ENCODE peak calls at places on chromosome 22, in five cellular contexts. One of them, this sample, is unnamed.

GRCh38 chr22:17563936-17564391 is 666 bp downstream of the SLC25A18 start:
- DNase-seq in K562: no peak
- DNase-seq in psoas muscle: peak; percentile 39
- DNase-seq in MG63: peak; percentile 3
- DNase-seq in naive thymus-derived CD8-positive, alpha-beta T cell: no peak
- DNase-seq in this sample: peak; percentile 59

GRCh38 chr22:50672471-50673230 is at the start of gene SHANK3:
- DNase-seq in K562: peak; percentile 13
- DNase-seq in psoas muscle: peak; percentile 66
- DNase-seq in MG63: no peak
- DNase-seq in naive thymus-derived CD8-positive, alpha-beta T cell: no peak
- DNase-seq in this sample: no peak

GRCh38 chr22:48843640-48844039 is 984.0 kb downstream of the BRD1 start:
- DNase-seq in K562: no peak
- DNase-seq in psoas muscle: no peak
- DNase-seq in MG63: no peak
- DNase-seq in naive thymus-derived CD8-positive, alpha-beta T cell: no peak
- DNase-seq in this sample: peak; percentile 46

GRCh38 chr22:23072035-23072910 is 2.0 kb downstream of the GNAZ start:
- DNase-seq in K562: no peak
- DNase-seq in psoas muscle: peak; percentile 4
- DNase-seq in MG63: no peak
- DNase-seq in naive thymus-derived CD8-positive, alpha-beta T cell: no peak
- DNase-seq in this sample: no peak

GRCh38 chr22:39665229-39665628 is 94.7 kb downstream of the CACNA1I start:
- DNase-seq in K562: no peak
- DNase-seq in psoas muscle: no peak
- DNase-seq in MG63: peak; percentile 50
- DNase-seq in naive thymus-derived CD8-positive, alpha-beta T cell: no peak
- DNase-seq in this sample: no peak

GRCh38 chr22:37636186-37636948 is 3.1 kb upstream of the SH3BP1 start:
- DNase-seq in K562: no peak
- DNase-seq in psoas muscle: no peak
- DNase-seq in MG63: peak; percentile 65
- DNase-seq in naive thymus-derived CD8-positive, alpha-beta T cell: no peak
- DNase-seq in this sample: peak; percentile 34

GRCh38 chr22:25437414-25438160 is 126.9 kb upstream of the GRK3 start:
- DNase-seq in K562: no peak
- DNase-seq in psoas muscle: no peak
- DNase-seq in MG63: no peak
- DNase-seq in naive thymus-derived CD8-positive, alpha-beta T cell: no peak
- DNase-seq in this sample: no peak

GRCh38 chr22:39478461-39478860 is 21.6 kb downstream of the MGAT3 start:
- DNase-seq in K562: peak; percentile 32
- DNase-seq in psoas muscle: no peak
- DNase-seq in MG63: no peak
- DNase-seq in naive thymus-derived CD8-positive, alpha-beta T cell: peak; percentile 24
- DNase-seq in this sample: no peak

GRCh38 chr22:45787770-45788169 is 116.1 kb downstream of the ATXN10 start:
- DNase-seq in K562: no peak
- DNase-seq in psoas muscle: no peak
- DNase-seq in MG63: no peak
- DNase-seq in naive thymus-derived CD8-positive, alpha-beta T cell: no peak
- DNase-seq in this sample: no peak

GRCh38 chr22:23070418-23071162 is at the start of gene GNAZ:
- DNase-seq in K562: no peak
- DNase-seq in psoas muscle: peak; percentile 36
- DNase-seq in MG63: peak; percentile 44
- DNase-seq in naive thymus-derived CD8-positive, alpha-beta T cell: peak; percentile 20
- DNase-seq in this sample: peak; percentile 70

GRCh38 chr22:47534150-47535133 is 772.0 kb downstream of the TBC1D22A start:
- DNase-seq in K562: no peak
- DNase-seq in psoas muscle: no peak
- DNase-seq in MG63: no peak
- DNase-seq in naive thymus-derived CD8-positive, alpha-beta T cell: no peak
- DNase-seq in this sample: no peak

GRCh38 chr22:32706149-32706548 is 95.4 kb upstream of the TIMP3 start:
- DNase-seq in K562: no peak
- DNase-seq in psoas muscle: no peak
- DNase-seq in MG63: no peak
- DNase-seq in naive thymus-derived CD8-positive, alpha-beta T cell: no peak
- DNase-seq in this sample: no peak

GRCh38 chr22:48745842-48746788 is 1081.6 kb downstream of the BRD1 start:
- DNase-seq in K562: no peak
- DNase-seq in psoas muscle: no peak
- DNase-seq in MG63: no peak
- DNase-seq in naive thymus-derived CD8-positive, alpha-beta T cell: no peak
- DNase-seq in this sample: no peak

GRCh38 chr22:45103756-45104155 is 60.0 kb upstream of the NUP50 start:
- DNase-seq in K562: no peak
- DNase-seq in psoas muscle: no peak
- DNase-seq in MG63: no peak
- DNase-seq in naive thymus-derived CD8-positive, alpha-beta T cell: no peak
- DNase-seq in this sample: no peak

GRCh38 chr22:21865041-21865440 is 2.4 kb downstream of the MAPK1 start:
- DNase-seq in K562: no peak
- DNase-seq in psoas muscle: peak; percentile 49
- DNase-seq in MG63: peak; percentile 64
- DNase-seq in naive thymus-derived CD8-positive, alpha-beta T cell: no peak
- DNase-seq in this sample: peak; percentile 39

GRCh38 chr22:46547883-46548244 is 10.4 kb upstream of the CELSR1 start:
- DNase-seq in K562: no peak
- DNase-seq in psoas muscle: peak; percentile 78
- DNase-seq in MG63: peak; percentile 90
- DNase-seq in naive thymus-derived CD8-positive, alpha-beta T cell: no peak
- DNase-seq in this sample: no peak

GRCh38 chr22:22721681-22722309 is 77.4 kb downstream of the GGTLC2 start:
- DNase-seq in K562: peak; percentile 57
- DNase-seq in psoas muscle: no peak
- DNase-seq in MG63: peak; percentile 72
- DNase-seq in naive thymus-derived CD8-positive, alpha-beta T cell: peak; percentile 6
- DNase-seq in this sample: no peak

GRCh38 chr22:27348634-27349033 is 452.9 kb downstream of the MN1 start:
- DNase-seq in K562: no peak
- DNase-seq in psoas muscle: no peak
- DNase-seq in MG63: no peak
- DNase-seq in naive thymus-derived CD8-positive, alpha-beta T cell: no peak
- DNase-seq in this sample: no peak

GRCh38 chr22:27621671-27622070 is 179.9 kb downstream of the MN1 start:
- DNase-seq in K562: no peak
- DNase-seq in psoas muscle: no peak
- DNase-seq in MG63: no peak
- DNase-seq in naive thymus-derived CD8-positive, alpha-beta T cell: no peak
- DNase-seq in this sample: no peak

GRCh38 chr22:20741634-20742581 is 32.0 kb upstream of the SERPIND1 start:
- DNase-seq in K562: peak; percentile 90
- DNase-seq in psoas muscle: no peak
- DNase-seq in MG63: no peak
- DNase-seq in naive thymus-derived CD8-positive, alpha-beta T cell: peak; percentile 48
- DNase-seq in this sample: peak; percentile 22

GRCh38 chr22:21984793-21985192 is 2.2 kb upstream of the TOP3B start:
- DNase-seq in K562: peak; percentile 92
- DNase-seq in psoas muscle: no peak
- DNase-seq in MG63: peak; percentile 27
- DNase-seq in naive thymus-derived CD8-positive, alpha-beta T cell: no peak
- DNase-seq in this sample: peak; percentile 15

GRCh38 chr22:27101288-27101687 is 443.9 kb downstream of the MIAT start:
- DNase-seq in K562: no peak
- DNase-seq in psoas muscle: no peak
- DNase-seq in MG63: no peak
- DNase-seq in naive thymus-derived CD8-positive, alpha-beta T cell: no peak
- DNase-seq in this sample: no peak

GRCh38 chr22:20429254-20430100 is 8.1 kb downstream of the SCARF2 start:
- DNase-seq in K562: peak; percentile 100
- DNase-seq in psoas muscle: no peak
- DNase-seq in MG63: no peak
- DNase-seq in naive thymus-derived CD8-positive, alpha-beta T cell: peak; percentile 75
- DNase-seq in this sample: peak; percentile 70

GRCh38 chr22:46165975-46166374 is 15.6 kb downstream of the PPARA start:
- DNase-seq in K562: peak; percentile 51
- DNase-seq in psoas muscle: no peak
- DNase-seq in MG63: no peak
- DNase-seq in naive thymus-derived CD8-positive, alpha-beta T cell: no peak
- DNase-seq in this sample: peak; percentile 23

GRCh38 chr22:25039255-25039654 is 86.7 kb downstream of the KIAA1671 start:
- DNase-seq in K562: no peak
- DNase-seq in psoas muscle: no peak
- DNase-seq in MG63: no peak
- DNase-seq in naive thymus-derived CD8-positive, alpha-beta T cell: no peak
- DNase-seq in this sample: no peak

GRCh38 chr22:36369922-36370781 is 17.6 kb downstream of the MYH9 start:
- DNase-seq in K562: peak; percentile 58
- DNase-seq in psoas muscle: peak; percentile 34
- DNase-seq in MG63: peak; percentile 27
- DNase-seq in naive thymus-derived CD8-positive, alpha-beta T cell: no peak
- DNase-seq in this sample: peak; percentile 96

GRCh38 chr22:41512421-41513194 is 31.7 kb downstream of the POLR3H start:
- DNase-seq in K562: peak; percentile 90
- DNase-seq in psoas muscle: peak; percentile 66
- DNase-seq in MG63: peak; percentile 57
- DNase-seq in naive thymus-derived CD8-positive, alpha-beta T cell: no peak
- DNase-seq in this sample: peak; percentile 66

GRCh38 chr22:45504703-45505341 is 2.1 kb downstream of the FBLN1 start:
- DNase-seq in K562: no peak
- DNase-seq in psoas muscle: peak; percentile 48
- DNase-seq in MG63: peak; percentile 66
- DNase-seq in naive thymus-derived CD8-positive, alpha-beta T cell: no peak
- DNase-seq in this sample: peak; percentile 63

GRCh38 chr22:32079110-32080089 is 36.3 kb downstream of the SLC5A1 start:
- DNase-seq in K562: no peak
- DNase-seq in psoas muscle: no peak
- DNase-seq in MG63: peak; percentile 62
- DNase-seq in naive thymus-derived CD8-positive, alpha-beta T cell: no peak
- DNase-seq in this sample: no peak

GRCh38 chr22:33126881-33127280 is 68.7 kb upstream of the SYN3 start:
- DNase-seq in K562: no peak
- DNase-seq in psoas muscle: no peak
- DNase-seq in MG63: no peak
- DNase-seq in naive thymus-derived CD8-positive, alpha-beta T cell: no peak
- DNase-seq in this sample: peak; percentile 52

GRCh38 chr22:31259798-31260473 is 32.4 kb downstream of the PIK3IP1 start:
- DNase-seq in K562: no peak
- DNase-seq in psoas muscle: no peak
- DNase-seq in MG63: no peak
- DNase-seq in naive thymus-derived CD8-positive, alpha-beta T cell: no peak
- DNase-seq in this sample: no peak

GRCh38 chr22:37633693-37634504 is 5.6 kb upstream of the SH3BP1 start:
- DNase-seq in K562: peak; percentile 78
- DNase-seq in psoas muscle: peak; percentile 90
- DNase-seq in MG63: peak; percentile 96
- DNase-seq in naive thymus-derived CD8-positive, alpha-beta T cell: peak; percentile 55
- DNase-seq in this sample: peak; percentile 69

GRCh38 chr22:47200273-47201051 is 438.0 kb downstream of the TBC1D22A start:
- DNase-seq in K562: no peak
- DNase-seq in psoas muscle: no peak
- DNase-seq in MG63: no peak
- DNase-seq in naive thymus-derived CD8-positive, alpha-beta T cell: no peak
- DNase-seq in this sample: no peak

GRCh38 chr22:30948930-30949342 is 19.6 kb downstream of the MORC2 start:
- DNase-seq in K562: no peak
- DNase-seq in psoas muscle: no peak
- DNase-seq in MG63: no peak
- DNase-seq in naive thymus-derived CD8-positive, alpha-beta T cell: no peak
- DNase-seq in this sample: peak; percentile 22

GRCh38 chr22:49373801-49374226 is 453.9 kb downstream of the BRD1 start:
- DNase-seq in K562: no peak
- DNase-seq in psoas muscle: no peak
- DNase-seq in MG63: no peak
- DNase-seq in naive thymus-derived CD8-positive, alpha-beta T cell: no peak
- DNase-seq in this sample: no peak

This sample was measured in NCI-H69.